ENCODE peak calls at places on chromosomes 1 and 21, in ten cellular contexts. R, D, S, C, A, J, E, H, X and W are unnamed samples.

GRCh38 chr1:152037920-152038658 is 1.3 kb upstream of the S100A11 start:
- DNase-seq in X (peak), H (no peak), E (no peak), A (no peak), J (no peak), C (no peak), R (no peak), D (peak), S (no peak), W (peak)

GRCh38 chr1:78081980-78082860 is 36.5 kb downstream of the GIPC2 start:
- DNase-seq in X (peak), E (no peak), H (no peak), J (no peak), A (no peak), S (no peak), R (no peak), D (no peak), C (no peak), W (peak)

GRCh38 chr1:158053276-158053675 is 59.8 kb downstream of the KIRREL1 start:
- DNase-seq in E (no peak), H (no peak), R (no peak), D (no peak), S (no peak), X (peak), C (no peak), A (no peak), J (no peak), W (no peak)

GRCh38 chr1:214101828-214102227 is 114.1 kb downstream of the PROX1 start:
- DNase-seq in R (no peak), J (no peak), C (no peak), X (no peak), A (no peak), D (no peak), E (no peak), H (no peak), S (no peak), W (no peak)

GRCh38 chr1:66182551-66183178 is 351.3 kb upstream of the SGIP1 start:
- DNase-seq in H (no peak), R (peak), D (no peak), S (no peak), C (no peak), X (peak), J (no peak), E (no peak), A (no peak), W (no peak)

GRCh38 chr21:17466166-17466565 is 46.7 kb upstream of the CXADR start:
- DNase-seq in J (no peak), R (no peak), C (no peak), A (no peak), S (no peak), D (no peak), X (peak), H (no peak), E (peak), W (peak)

GRCh38 chr1:225903623-225904022 is 14.7 kb upstream of the LEFTY1 start:
- DNase-seq in X (no peak), A (no peak), C (no peak), J (no peak), H (no peak), D (no peak), R (no peak), E (peak), S (no peak), W (no peak)

GRCh38 chr1:74679811-74680210 is 6.2 kb upstream of the ERICH3 start:
- DNase-seq in R (no peak), S (no peak), J (no peak), X (no peak), A (no peak), H (no peak), C (no peak), D (no peak), E (no peak), W (no peak)

GRCh38 chr1:75632350-75632949 is 21.5 kb upstream of the SLC44A5 start:
- DNase-seq in A (no peak), X (peak), R (no peak), D (peak), H (peak), E (peak), C (no peak), J (no peak), S (peak), W (peak)

GRCh38 chr1:111366256-111366655 is 61.3 kb downstream of the OVGP1 start:
- DNase-seq in D (no peak), H (no peak), R (no peak), J (no peak), X (peak), S (no peak), E (peak), C (no peak), A (no peak), W (peak)

GRCh38 chr1:105492941-105493340 is 1563.5 kb upstream of the PRMT6 start:
- DNase-seq in S (no peak), E (no peak), A (no peak), J (no peak), R (no peak), C (no peak), D (no peak), X (no peak), H (no peak), W (no peak)

GRCh38 chr1:43625063-43625780 is 24.7 kb upstream of the KDM4A start:
- DNase-seq in D (no peak), J (no peak), X (no peak), S (no peak), A (no peak), E (no peak), H (no peak), C (no peak), R (no peak), W (no peak)

GRCh38 chr21:24428539-24429186 is 1178.6 kb downstream of the MRPL39 start:
- DNase-seq in D (no peak), R (peak), X (no peak), E (no peak), H (no peak), C (no peak), S (no peak), J (no peak), A (no peak), W (peak)

GRCh38 chr1:209766051-209766450 is 10.2 kb downstream of the TRAF3IP3 start:
- DNase-seq in X (no peak), H (no peak), D (no peak), R (no peak), C (no peak), J (no peak), S (no peak), E (no peak), A (no peak), W (no peak)

GRCh38 chr1:39981957-39982356 is 27.0 kb downstream of the MFSD2A start:
- DNase-seq in J (no peak), D (no peak), C (no peak), H (peak), S (no peak), R (no peak), E (peak), A (no peak), X (peak), W (no peak)

GRCh38 chr1:80218112-80218511 is 1211.6 kb upstream of the ADGRL4 start:
- DNase-seq in H (peak), J (no peak), A (no peak), C (no peak), E (peak), X (peak), R (no peak), S (no peak), D (no peak), W (peak)